ENCODE peak calls at places on chromosomes 1 and 21, in eight cellular contexts. One of them, this sample, is unnamed.

GRCh38 chr1:114103992-114104391 is 49.7 kb downstream of the SYT6 start:
- DNase-seq in stimulated activated naive CD8-positive, alpha-beta T cell treated with anti-CD3 and anti-CD28 coated beads, Interleukin-15, amount 100 ng/mL, for 72 hours: no peak
- DNase-seq in mucosa of gallbladder: no peak
- DNase-seq in T1000: no peak
- DNase-seq in colonic mucosa: no peak
- DNase-seq in HEK293T: no peak
- DNase-seq in NCI-H510A treated with DMSO at 0.1 percent for 48 hours: no peak
- DNase-seq in mesendoderm: no peak
- DNase-seq in this sample: no peak

GRCh38 chr21:38365521-38365920 is 108.7 kb downstream of the KCNJ15 start:
- DNase-seq in mesendoderm: no peak
- DNase-seq in NCI-H510A treated with DMSO at 0.1 percent for 48 hours: no peak
- DNase-seq in T1000: no peak
- DNase-seq in colonic mucosa: no peak
- DNase-seq in HEK293T: no peak
- DNase-seq in stimulated activated naive CD8-positive, alpha-beta T cell treated with anti-CD3 and anti-CD28 coated beads, Interleukin-15, amount 100 ng/mL, for 72 hours: no peak
- DNase-seq in mucosa of gallbladder: no peak
- DNase-seq in this sample: no peak

GRCh38 chr1:202105571-202106339 is 17.0 kb upstream of the GPR37L1 start:
- DNase-seq in NCI-H510A treated with DMSO at 0.1 percent for 48 hours: peak; percentile 92
- DNase-seq in mucosa of gallbladder: peak; percentile 73
- DNase-seq in HEK293T: no peak
- DNase-seq in mesendoderm: peak; percentile 97
- DNase-seq in stimulated activated naive CD8-positive, alpha-beta T cell treated with anti-CD3 and anti-CD28 coated beads, Interleukin-15, amount 100 ng/mL, for 72 hours: no peak
- DNase-seq in colonic mucosa: peak; percentile 95
- DNase-seq in T1000: peak; percentile 61
- DNase-seq in this sample: no peak

GRCh38 chr1:66292944-66293343 is 241.0 kb upstream of the SGIP1 start:
- DNase-seq in HEK293T: no peak
- DNase-seq in NCI-H510A treated with DMSO at 0.1 percent for 48 hours: no peak
- DNase-seq in T1000: no peak
- DNase-seq in mucosa of gallbladder: no peak
- DNase-seq in mesendoderm: no peak
- DNase-seq in stimulated activated naive CD8-positive, alpha-beta T cell treated with anti-CD3 and anti-CD28 coated beads, Interleukin-15, amount 100 ng/mL, for 72 hours: no peak
- DNase-seq in colonic mucosa: no peak
- DNase-seq in this sample: no peak

GRCh38 chr1:65480684-65481405 is 60.4 kb downstream of the LEPR start:
- DNase-seq in stimulated activated naive CD8-positive, alpha-beta T cell treated with anti-CD3 and anti-CD28 coated beads, Interleukin-15, amount 100 ng/mL, for 72 hours: no peak
- DNase-seq in colonic mucosa: no peak
- DNase-seq in HEK293T: no peak
- DNase-seq in NCI-H510A treated with DMSO at 0.1 percent for 48 hours: no peak
- DNase-seq in mucosa of gallbladder: no peak
- DNase-seq in mesendoderm: no peak
- DNase-seq in T1000: no peak
- DNase-seq in this sample: no peak

GRCh38 chr1:163450986-163451385 is 129.2 kb downstream of the NUF2 start:
- DNase-seq in NCI-H510A treated with DMSO at 0.1 percent for 48 hours: no peak
- DNase-seq in mesendoderm: no peak
- DNase-seq in mucosa of gallbladder: no peak
- DNase-seq in HEK293T: no peak
- DNase-seq in stimulated activated naive CD8-positive, alpha-beta T cell treated with anti-CD3 and anti-CD28 coated beads, Interleukin-15, amount 100 ng/mL, for 72 hours: no peak
- DNase-seq in colonic mucosa: no peak
- DNase-seq in T1000: no peak
- DNase-seq in this sample: no peak

GRCh38 chr1:174358344-174358743 is 89.4 kb upstream of the GPR52 start:
- DNase-seq in mucosa of gallbladder: peak; percentile 16
- DNase-seq in NCI-H510A treated with DMSO at 0.1 percent for 48 hours: no peak
- DNase-seq in mesendoderm: no peak
- DNase-seq in stimulated activated naive CD8-positive, alpha-beta T cell treated with anti-CD3 and anti-CD28 coated beads, Interleukin-15, amount 100 ng/mL, for 72 hours: no peak
- DNase-seq in T1000: no peak
- DNase-seq in HEK293T: no peak
- DNase-seq in colonic mucosa: peak; percentile 46
- DNase-seq in this sample: no peak

GRCh38 chr1:168861421-168862023 is 132.5 kb upstream of the DPT start:
- DNase-seq in mucosa of gallbladder: no peak
- DNase-seq in mesendoderm: no peak
- DNase-seq in HEK293T: no peak
- DNase-seq in stimulated activated naive CD8-positive, alpha-beta T cell treated with anti-CD3 and anti-CD28 coated beads, Interleukin-15, amount 100 ng/mL, for 72 hours: no peak
- DNase-seq in colonic mucosa: no peak
- DNase-seq in NCI-H510A treated with DMSO at 0.1 percent for 48 hours: no peak
- DNase-seq in T1000: no peak
- DNase-seq in this sample: no peak

GRCh38 chr1:197222780-197223179 is 45.3 kb upstream of the CRB1 start:
- DNase-seq in stimulated activated naive CD8-positive, alpha-beta T cell treated with anti-CD3 and anti-CD28 coated beads, Interleukin-15, amount 100 ng/mL, for 72 hours: no peak
- DNase-seq in mesendoderm: no peak
- DNase-seq in T1000: no peak
- DNase-seq in NCI-H510A treated with DMSO at 0.1 percent for 48 hours: no peak
- DNase-seq in HEK293T: no peak
- DNase-seq in colonic mucosa: no peak
- DNase-seq in mucosa of gallbladder: no peak
- DNase-seq in this sample: no peak

GRCh38 chr1:81525085-81525484 is 275.6 kb upstream of the ADGRL2 start:
- DNase-seq in NCI-H510A treated with DMSO at 0.1 percent for 48 hours: no peak
- DNase-seq in T1000: no peak
- DNase-seq in colonic mucosa: no peak
- DNase-seq in mucosa of gallbladder: no peak
- DNase-seq in mesendoderm: no peak
- DNase-seq in HEK293T: no peak
- DNase-seq in stimulated activated naive CD8-positive, alpha-beta T cell treated with anti-CD3 and anti-CD28 coated beads, Interleukin-15, amount 100 ng/mL, for 72 hours: no peak
- DNase-seq in this sample: no peak

GRCh38 chr21:35328856-35329455 is 279.9 kb upstream of the RUNX1 start:
- DNase-seq in mucosa of gallbladder: no peak
- DNase-seq in HEK293T: no peak
- DNase-seq in colonic mucosa: no peak
- DNase-seq in mesendoderm: no peak
- DNase-seq in T1000: no peak
- DNase-seq in stimulated activated naive CD8-positive, alpha-beta T cell treated with anti-CD3 and anti-CD28 coated beads, Interleukin-15, amount 100 ng/mL, for 72 hours: no peak
- DNase-seq in NCI-H510A treated with DMSO at 0.1 percent for 48 hours: peak; percentile 50
- DNase-seq in this sample: no peak

GRCh38 chr1:71047635-71048607 is at the start of gene PTGER3:
- DNase-seq in T1000: peak; percentile 79
- DNase-seq in mucosa of gallbladder: peak; percentile 66
- DNase-seq in NCI-H510A treated with DMSO at 0.1 percent for 48 hours: peak; percentile 75
- DNase-seq in mesendoderm: peak; percentile 54
- DNase-seq in colonic mucosa: peak; percentile 84
- DNase-seq in stimulated activated naive CD8-positive, alpha-beta T cell treated with anti-CD3 and anti-CD28 coated beads, Interleukin-15, amount 100 ng/mL, for 72 hours: peak; percentile 34
- DNase-seq in HEK293T: peak; percentile 66
- DNase-seq in this sample: peak; percentile 86

GRCh38 chr1:165290143-165290542 is 66.4 kb downstream of the LMX1A start:
- DNase-seq in colonic mucosa: no peak
- DNase-seq in T1000: no peak
- DNase-seq in stimulated activated naive CD8-positive, alpha-beta T cell treated with anti-CD3 and anti-CD28 coated beads, Interleukin-15, amount 100 ng/mL, for 72 hours: no peak
- DNase-seq in mucosa of gallbladder: peak; percentile 14
- DNase-seq in NCI-H510A treated with DMSO at 0.1 percent for 48 hours: no peak
- DNase-seq in HEK293T: no peak
- DNase-seq in mesendoderm: peak; percentile 33
- DNase-seq in this sample: no peak

GRCh38 chr1:52825868-52826267 is 16.7 kb upstream of the ZYG11A start:
- DNase-seq in HEK293T: no peak
- DNase-seq in T1000: no peak
- DNase-seq in colonic mucosa: no peak
- DNase-seq in stimulated activated naive CD8-positive, alpha-beta T cell treated with anti-CD3 and anti-CD28 coated beads, Interleukin-15, amount 100 ng/mL, for 72 hours: no peak
- DNase-seq in mucosa of gallbladder: no peak
- DNase-seq in mesendoderm: no peak
- DNase-seq in NCI-H510A treated with DMSO at 0.1 percent for 48 hours: peak; percentile 20
- DNase-seq in this sample: no peak

GRCh38 chr1:207362962-207363858 is 41.7 kb downstream of the CD55 start:
- DNase-seq in NCI-H510A treated with DMSO at 0.1 percent for 48 hours: no peak
- DNase-seq in mesendoderm: no peak
- DNase-seq in mucosa of gallbladder: no peak
- DNase-seq in HEK293T: no peak
- DNase-seq in colonic mucosa: no peak
- DNase-seq in stimulated activated naive CD8-positive, alpha-beta T cell treated with anti-CD3 and anti-CD28 coated beads, Interleukin-15, amount 100 ng/mL, for 72 hours: peak; percentile 40
- DNase-seq in T1000: no peak
- DNase-seq in this sample: no peak

GRCh38 chr1:232704694-232705680 is 75.1 kb upstream of the SIPA1L2 start:
- DNase-seq in stimulated activated naive CD8-positive, alpha-beta T cell treated with anti-CD3 and anti-CD28 coated beads, Interleukin-15, amount 100 ng/mL, for 72 hours: no peak
- DNase-seq in HEK293T: no peak
- DNase-seq in T1000: peak; percentile 34
- DNase-seq in NCI-H510A treated with DMSO at 0.1 percent for 48 hours: peak; percentile 30
- DNase-seq in mesendoderm: peak; percentile 45
- DNase-seq in colonic mucosa: peak; percentile 58
- DNase-seq in mucosa of gallbladder: peak; percentile 80
- DNase-seq in this sample: no peak

GRCh38 chr1:59976194-59977074 is 49.9 kb upstream of the CYP2J2 start:
- DNase-seq in NCI-H510A treated with DMSO at 0.1 percent for 48 hours: peak; percentile 69
- DNase-seq in stimulated activated naive CD8-positive, alpha-beta T cell treated with anti-CD3 and anti-CD28 coated beads, Interleukin-15, amount 100 ng/mL, for 72 hours: peak; percentile 34
- DNase-seq in colonic mucosa: peak; percentile 79
- DNase-seq in T1000: peak; percentile 37
- DNase-seq in mesendoderm: peak; percentile 60
- DNase-seq in mucosa of gallbladder: peak; percentile 65
- DNase-seq in HEK293T: peak; percentile 87
- DNase-seq in this sample: peak; percentile 75

GRCh38 chr1:242449211-242449610 is 75.3 kb downstream of the PLD5 start:
- DNase-seq in HEK293T: no peak
- DNase-seq in mesendoderm: peak; percentile 2
- DNase-seq in NCI-H510A treated with DMSO at 0.1 percent for 48 hours: no peak
- DNase-seq in colonic mucosa: no peak
- DNase-seq in T1000: no peak
- DNase-seq in stimulated activated naive CD8-positive, alpha-beta T cell treated with anti-CD3 and anti-CD28 coated beads, Interleukin-15, amount 100 ng/mL, for 72 hours: no peak
- DNase-seq in mucosa of gallbladder: no peak
- DNase-seq in this sample: no peak

GRCh38 chr1:19033926-19034680 is 77.6 kb upstream of the IFFO2 start:
- DNase-seq in mucosa of gallbladder: no peak
- DNase-seq in NCI-H510A treated with DMSO at 0.1 percent for 48 hours: no peak
- DNase-seq in T1000: peak; percentile 47
- DNase-seq in mesendoderm: peak; percentile 90
- DNase-seq in HEK293T: no peak
- DNase-seq in colonic mucosa: no peak
- DNase-seq in stimulated activated naive CD8-positive, alpha-beta T cell treated with anti-CD3 and anti-CD28 coated beads, Interleukin-15, amount 100 ng/mL, for 72 hours: no peak
- DNase-seq in this sample: no peak

GRCh38 chr1:51453010-51453409 is 66.1 kb downstream of the EPS15 start:
- DNase-seq in T1000: no peak
- DNase-seq in stimulated activated naive CD8-positive, alpha-beta T cell treated with anti-CD3 and anti-CD28 coated beads, Interleukin-15, amount 100 ng/mL, for 72 hours: no peak
- DNase-seq in NCI-H510A treated with DMSO at 0.1 percent for 48 hours: peak; percentile 17
- DNase-seq in colonic mucosa: no peak
- DNase-seq in mesendoderm: no peak
- DNase-seq in mucosa of gallbladder: no peak
- DNase-seq in HEK293T: no peak
- DNase-seq in this sample: no peak

GRCh38 chr1:63547621-63548294 is 24.4 kb downstream of the EFCAB7 start:
- DNase-seq in colonic mucosa: no peak
- DNase-seq in T1000: no peak
- DNase-seq in stimulated activated naive CD8-positive, alpha-beta T cell treated with anti-CD3 and anti-CD28 coated beads, Interleukin-15, amount 100 ng/mL, for 72 hours: no peak
- DNase-seq in NCI-H510A treated with DMSO at 0.1 percent for 48 hours: no peak
- DNase-seq in mucosa of gallbladder: no peak
- DNase-seq in HEK293T: no peak
- DNase-seq in mesendoderm: no peak
- DNase-seq in this sample: no peak

GRCh38 chr21:31204801-31205200 is 139.3 kb downstream of the TIAM1 start:
- DNase-seq in stimulated activated naive CD8-positive, alpha-beta T cell treated with anti-CD3 and anti-CD28 coated beads, Interleukin-15, amount 100 ng/mL, for 72 hours: no peak
- DNase-seq in mesendoderm: no peak
- DNase-seq in HEK293T: no peak
- DNase-seq in T1000: no peak
- DNase-seq in colonic mucosa: no peak
- DNase-seq in NCI-H510A treated with DMSO at 0.1 percent for 48 hours: peak; percentile 14
- DNase-seq in mucosa of gallbladder: no peak
- DNase-seq in this sample: no peak

GRCh38 chr1:201309420-201309819 is 26.1 kb downstream of the PKP1 start:
- DNase-seq in HEK293T: peak; percentile 68
- DNase-seq in mesendoderm: peak; percentile 98
- DNase-seq in colonic mucosa: peak; percentile 84
- DNase-seq in NCI-H510A treated with DMSO at 0.1 percent for 48 hours: peak; percentile 92
- DNase-seq in T1000: no peak
- DNase-seq in mucosa of gallbladder: peak; percentile 84
- DNase-seq in stimulated activated naive CD8-positive, alpha-beta T cell treated with anti-CD3 and anti-CD28 coated beads, Interleukin-15, amount 100 ng/mL, for 72 hours: no peak
- DNase-seq in this sample: peak; percentile 80

GRCh38 chr1:114828251-114828650 is 26.4 kb upstream of the SYCP1 start:
- DNase-seq in T1000: no peak
- DNase-seq in colonic mucosa: no peak
- DNase-seq in mucosa of gallbladder: no peak
- DNase-seq in HEK293T: no peak
- DNase-seq in NCI-H510A treated with DMSO at 0.1 percent for 48 hours: no peak
- DNase-seq in stimulated activated naive CD8-positive, alpha-beta T cell treated with anti-CD3 and anti-CD28 coated beads, Interleukin-15, amount 100 ng/mL, for 72 hours: no peak
- DNase-seq in mesendoderm: peak; percentile 3
- DNase-seq in this sample: no peak

GRCh38 chr1:186985889-186986491 is 157.2 kb downstream of the PLA2G4A start:
- DNase-seq in stimulated activated naive CD8-positive, alpha-beta T cell treated with anti-CD3 and anti-CD28 coated beads, Interleukin-15, amount 100 ng/mL, for 72 hours: no peak
- DNase-seq in colonic mucosa: no peak
- DNase-seq in mucosa of gallbladder: peak; percentile 13
- DNase-seq in T1000: no peak
- DNase-seq in mesendoderm: peak; percentile 67
- DNase-seq in HEK293T: peak; percentile 55
- DNase-seq in NCI-H510A treated with DMSO at 0.1 percent for 48 hours: peak; percentile 45
- DNase-seq in this sample: no peak

GRCh38 chr1:98988906-98989603 is 15.6 kb downstream of the PLPPR5 start:
- DNase-seq in NCI-H510A treated with DMSO at 0.1 percent for 48 hours: no peak
- DNase-seq in HEK293T: no peak
- DNase-seq in mesendoderm: no peak
- DNase-seq in T1000: no peak
- DNase-seq in stimulated activated naive CD8-positive, alpha-beta T cell treated with anti-CD3 and anti-CD28 coated beads, Interleukin-15, amount 100 ng/mL, for 72 hours: no peak
- DNase-seq in mucosa of gallbladder: no peak
- DNase-seq in colonic mucosa: no peak
- DNase-seq in this sample: no peak

GRCh38 chr21:46190491-46191131 is 6.4 kb upstream of the SPATC1L start:
- DNase-seq in HEK293T: no peak
- DNase-seq in mucosa of gallbladder: no peak
- DNase-seq in NCI-H510A treated with DMSO at 0.1 percent for 48 hours: no peak
- DNase-seq in colonic mucosa: peak; percentile 13
- DNase-seq in stimulated activated naive CD8-positive, alpha-beta T cell treated with anti-CD3 and anti-CD28 coated beads, Interleukin-15, amount 100 ng/mL, for 72 hours: no peak
- DNase-seq in T1000: no peak
- DNase-seq in mesendoderm: no peak
- DNase-seq in this sample: peak; percentile 29

GRCh38 chr1:40389234-40389815 is 15.8 kb downstream of the SMAP2 start:
- DNase-seq in mucosa of gallbladder: no peak
- DNase-seq in NCI-H510A treated with DMSO at 0.1 percent for 48 hours: no peak
- DNase-seq in stimulated activated naive CD8-positive, alpha-beta T cell treated with anti-CD3 and anti-CD28 coated beads, Interleukin-15, amount 100 ng/mL, for 72 hours: no peak
- DNase-seq in colonic mucosa: no peak
- DNase-seq in T1000: no peak
- DNase-seq in HEK293T: no peak
- DNase-seq in mesendoderm: no peak
- DNase-seq in this sample: no peak

GRCh38 chr21:45431781-45432572 is 27.0 kb downstream of the COL18A1 start:
- DNase-seq in HEK293T: no peak
- DNase-seq in mucosa of gallbladder: no peak
- DNase-seq in mesendoderm: no peak
- DNase-seq in colonic mucosa: no peak
- DNase-seq in NCI-H510A treated with DMSO at 0.1 percent for 48 hours: no peak
- DNase-seq in stimulated activated naive CD8-positive, alpha-beta T cell treated with anti-CD3 and anti-CD28 coated beads, Interleukin-15, amount 100 ng/mL, for 72 hours: no peak
- DNase-seq in T1000: no peak
- DNase-seq in this sample: no peak

GRCh38 chr1:171715813-171716251 is 26.0 kb downstream of the VAMP4 start:
- DNase-seq in mesendoderm: peak; percentile 6
- DNase-seq in T1000: no peak
- DNase-seq in HEK293T: no peak
- DNase-seq in colonic mucosa: no peak
- DNase-seq in NCI-H510A treated with DMSO at 0.1 percent for 48 hours: no peak
- DNase-seq in mucosa of gallbladder: no peak
- DNase-seq in stimulated activated naive CD8-positive, alpha-beta T cell treated with anti-CD3 and anti-CD28 coated beads, Interleukin-15, amount 100 ng/mL, for 72 hours: no peak
- DNase-seq in this sample: no peak

GRCh38 chr1:89605692-89606091 is 27.2 kb upstream of the LRRC8C start:
- DNase-seq in colonic mucosa: no peak
- DNase-seq in mucosa of gallbladder: no peak
- DNase-seq in HEK293T: no peak
- DNase-seq in stimulated activated naive CD8-positive, alpha-beta T cell treated with anti-CD3 and anti-CD28 coated beads, Interleukin-15, amount 100 ng/mL, for 72 hours: no peak
- DNase-seq in mesendoderm: no peak
- DNase-seq in NCI-H510A treated with DMSO at 0.1 percent for 48 hours: no peak
- DNase-seq in T1000: peak; percentile 35
- DNase-seq in this sample: no peak

GRCh38 chr1:54865238-54866073 is 21.5 kb downstream of the DHCR24 start:
- DNase-seq in T1000: no peak
- DNase-seq in mucosa of gallbladder: no peak
- DNase-seq in mesendoderm: no peak
- DNase-seq in stimulated activated naive CD8-positive, alpha-beta T cell treated with anti-CD3 and anti-CD28 coated beads, Interleukin-15, amount 100 ng/mL, for 72 hours: no peak
- DNase-seq in colonic mucosa: no peak
- DNase-seq in HEK293T: no peak
- DNase-seq in NCI-H510A treated with DMSO at 0.1 percent for 48 hours: no peak
- DNase-seq in this sample: no peak

GRCh38 chr1:87151500-87152421 is 176.9 kb upstream of the LMO4 start:
- DNase-seq in colonic mucosa: peak; percentile 58
- DNase-seq in HEK293T: peak; percentile 75
- DNase-seq in stimulated activated naive CD8-positive, alpha-beta T cell treated with anti-CD3 and anti-CD28 coated beads, Interleukin-15, amount 100 ng/mL, for 72 hours: peak; percentile 69
- DNase-seq in T1000: no peak
- DNase-seq in mucosa of gallbladder: peak; percentile 58
- DNase-seq in mesendoderm: peak; percentile 85
- DNase-seq in NCI-H510A treated with DMSO at 0.1 percent for 48 hours: peak; percentile 90
- DNase-seq in this sample: peak; percentile 84

GRCh38 chr1:41411229-41411628 is 50.0 kb downstream of the FOXO6 start:
- DNase-seq in mucosa of gallbladder: no peak
- DNase-seq in colonic mucosa: no peak
- DNase-seq in mesendoderm: peak; percentile 21
- DNase-seq in HEK293T: no peak
- DNase-seq in T1000: no peak
- DNase-seq in stimulated activated naive CD8-positive, alpha-beta T cell treated with anti-CD3 and anti-CD28 coated beads, Interleukin-15, amount 100 ng/mL, for 72 hours: no peak
- DNase-seq in NCI-H510A treated with DMSO at 0.1 percent for 48 hours: peak; percentile 77
- DNase-seq in this sample: no peak